ENCODE peak calls at places on chromosomes 7 and 10, in five cellular contexts. One of them, this sample, is unnamed.
A peak's percentile ranks its signal among the peaks of the same experiment; 100 is the strongest.

GRCh38 chr10:96610817-96611216 is 24.0 kb upstream of the TM9SF3 start:
- DNase-seq in psoas muscle: no peak
- DNase-seq in HepG2: no peak
- DNase-seq in GM23248: no peak
- DNase-seq in left ventricle myocardium inferior: no peak
- DNase-seq in this sample: no peak

GRCh38 chr10:1939016-1939415 is 201.7 kb upstream of the ADARB2 start:
- DNase-seq in psoas muscle: no peak
- DNase-seq in HepG2: no peak
- DNase-seq in GM23248: no peak
- DNase-seq in left ventricle myocardium inferior: no peak
- DNase-seq in this sample: no peak

GRCh38 chr7:11648980-11649379 is 183.0 kb downstream of the THSD7A start:
- DNase-seq in psoas muscle: no peak
- DNase-seq in HepG2: no peak
- DNase-seq in GM23248: no peak
- DNase-seq in left ventricle myocardium inferior: no peak
- DNase-seq in this sample: no peak

GRCh38 chr10:102065561-102066420 is 642 bp downstream of the HPS6 start:
- DNase-seq in psoas muscle: peak; percentile 70
- DNase-seq in HepG2: no peak
- DNase-seq in GM23248: peak; percentile 63
- DNase-seq in left ventricle myocardium inferior: peak; percentile 25
- DNase-seq in this sample: no peak

GRCh38 chr7:8277394-8277982 is 15.5 kb upstream of the ICA1 start:
- DNase-seq in psoas muscle: no peak
- DNase-seq in HepG2: peak; percentile 29
- DNase-seq in GM23248: no peak
- DNase-seq in left ventricle myocardium inferior: no peak
- DNase-seq in this sample: peak; percentile 39

GRCh38 chr7:30244340-30244739 is 40.1 kb upstream of the ZNRF2 start:
- DNase-seq in psoas muscle: no peak
- DNase-seq in HepG2: no peak
- DNase-seq in GM23248: no peak
- DNase-seq in left ventricle myocardium inferior: no peak
- DNase-seq in this sample: no peak

GRCh38 chr10:90289037-90289436 is 568.8 kb downstream of the HTR7 start:
- DNase-seq in psoas muscle: no peak
- DNase-seq in HepG2: no peak
- DNase-seq in GM23248: no peak
- DNase-seq in left ventricle myocardium inferior: no peak
- DNase-seq in this sample: no peak

GRCh38 chr10:131350245-131350644 is 38.7 kb upstream of the TCERG1L start:
- DNase-seq in psoas muscle: no peak
- DNase-seq in HepG2: no peak
- DNase-seq in GM23248: no peak
- DNase-seq in left ventricle myocardium inferior: no peak
- DNase-seq in this sample: no peak

GRCh38 chr7:90483236-90483635 is 13.8 kb downstream of the PTTG1IP2 start:
- DNase-seq in psoas muscle: no peak
- DNase-seq in HepG2: no peak
- DNase-seq in GM23248: peak; percentile 43
- DNase-seq in left ventricle myocardium inferior: no peak
- DNase-seq in this sample: no peak

GRCh38 chr10:118741994-118742393 is 12.8 kb downstream of the CACUL1 start:
- DNase-seq in psoas muscle: no peak
- DNase-seq in HepG2: no peak
- DNase-seq in GM23248: no peak
- DNase-seq in left ventricle myocardium inferior: no peak
- DNase-seq in this sample: no peak
- H3K4me1 ChIP-seq in psoas muscle: peaks cover 66% of the 10 kb centered on the region
- H3K4me1 ChIP-seq in HepG2: peaks cover 42% of the 10 kb centered on the region
- H3K4me1 ChIP-seq in GM23248: peaks cover 49% of the 10 kb centered on the region
- H3K4me1 ChIP-seq in left ventricle myocardium inferior: peaks cover 74% of the 10 kb centered on the region
- H3K4me1 ChIP-seq in this sample: no peaks in the 10 kb centered on the region

DNA sequence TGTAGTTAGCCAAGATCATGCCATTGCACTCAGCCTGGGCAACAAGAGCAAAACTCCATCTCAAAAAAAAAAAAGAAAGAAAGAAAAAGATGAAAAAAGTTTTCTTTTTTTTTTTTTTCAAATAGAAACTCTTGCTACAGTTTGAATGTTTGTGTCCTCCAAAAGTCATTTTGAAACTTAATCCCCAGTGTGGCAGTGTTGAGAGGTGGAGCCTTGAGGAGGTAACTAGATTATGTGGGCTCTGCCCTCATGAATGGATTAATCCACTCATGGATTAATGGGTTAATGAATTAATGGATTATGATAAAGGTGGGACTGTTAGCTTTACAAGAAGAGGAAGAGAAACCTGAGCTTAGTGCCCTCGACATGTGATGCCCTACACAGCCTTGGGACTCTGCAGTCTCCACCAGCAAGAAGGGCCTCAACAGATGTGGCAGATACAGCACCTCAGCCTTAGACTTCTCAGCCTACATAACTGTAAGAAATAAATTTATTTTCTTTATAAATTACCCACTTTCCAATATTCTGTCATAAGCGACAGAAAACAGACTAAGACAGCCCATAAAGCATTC is 25.1 kb downstream of the CPEB3 start:
- DNase-seq in psoas muscle: no peak
- DNase-seq in HepG2: no peak
- DNase-seq in GM23248: no peak
- DNase-seq in left ventricle myocardium inferior: no peak
- DNase-seq in this sample: no peak
- H3K27ac ChIP-seq in psoas muscle: no peak overlapping the region
- H3K27ac ChIP-seq in HepG2: no peak overlapping the region
- H3K27ac ChIP-seq in GM23248: no peak overlapping the region
- H3K27ac ChIP-seq in left ventricle myocardium inferior: no peak overlapping the region
- H3K27ac ChIP-seq in this sample: no peak overlapping the region

GRCh38 chr10:100544950-100545349 is 9.2 kb downstream of the HIF1AN start:
- DNase-seq in psoas muscle: no peak
- DNase-seq in HepG2: no peak
- DNase-seq in GM23248: no peak
- DNase-seq in left ventricle myocardium inferior: no peak
- DNase-seq in this sample: peak; percentile 76
- H3K36me3 ChIP-seq in psoas muscle: peaks cover 15% of the 10 kb centered on the region
- H3K36me3 ChIP-seq in HepG2: peaks cover 85% of the 10 kb centered on the region
- H3K36me3 ChIP-seq in GM23248: peaks cover 37% of the 10 kb centered on the region
- H3K36me3 ChIP-seq in left ventricle myocardium inferior: peaks cover 98% of the 10 kb centered on the region
- H3K36me3 ChIP-seq in this sample: peaks cover 67% of the 10 kb centered on the region

DNA sequence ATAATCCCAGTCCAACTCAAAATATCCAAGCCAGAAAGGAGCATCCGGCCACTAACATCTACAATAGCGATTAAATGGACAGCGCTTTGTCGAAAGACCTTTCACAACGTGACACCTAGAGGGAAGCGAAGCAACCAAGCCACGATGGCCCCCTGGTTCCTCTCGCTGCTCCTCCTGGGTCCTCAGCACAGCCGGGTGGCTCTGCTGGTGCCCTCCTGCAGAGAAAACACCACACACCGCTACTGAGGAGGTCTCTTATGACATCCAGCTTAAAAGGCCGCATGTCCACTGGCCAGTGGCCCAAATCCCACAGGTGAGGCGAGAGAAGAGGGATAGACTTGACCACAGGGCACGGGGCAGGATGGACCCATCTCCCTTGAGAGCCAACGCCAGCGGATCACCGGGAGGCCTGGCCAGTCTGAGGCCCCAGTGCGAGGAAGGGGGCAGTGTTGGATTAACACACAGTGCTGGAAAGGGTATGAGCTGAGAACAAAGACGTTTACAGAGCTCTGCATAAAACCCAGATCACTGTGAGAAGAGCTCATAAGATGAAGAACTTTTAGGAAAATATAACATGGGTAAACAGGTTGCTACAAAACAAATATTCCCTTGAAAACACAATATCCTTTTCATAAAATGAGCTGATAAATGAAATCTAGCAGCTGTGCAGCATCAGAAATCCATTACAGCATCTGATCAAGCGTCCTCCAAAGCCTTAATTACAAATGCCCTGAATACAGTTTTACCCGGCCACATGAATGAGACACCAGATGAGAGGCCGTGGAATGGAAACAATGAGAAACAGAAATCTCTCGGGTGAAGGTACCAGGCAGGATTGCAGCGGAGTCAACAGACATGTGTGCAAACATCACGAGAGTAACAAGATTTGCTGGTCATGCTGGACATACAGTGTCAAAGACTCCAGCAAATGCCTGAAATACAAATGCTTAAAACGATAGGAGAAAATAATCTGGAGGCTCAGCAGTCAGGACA is 236.7 kb downstream of the DIP2C start:
- DNase-seq in psoas muscle: no peak
- DNase-seq in HepG2: no peak
- DNase-seq in GM23248: peak; percentile 33
- DNase-seq in left ventricle myocardium inferior: no peak
- DNase-seq in this sample: no peak
- H3K4me1 ChIP-seq in psoas muscle: peaks cover 15% of the 10 kb centered on the region
- H3K4me1 ChIP-seq in HepG2: no peaks in the 10 kb centered on the region
- H3K4me1 ChIP-seq in GM23248: peaks cover 11% of the 10 kb centered on the region
- H3K4me1 ChIP-seq in left ventricle myocardium inferior: peaks cover 47% of the 10 kb centered on the region
- H3K4me1 ChIP-seq in this sample: no peaks in the 10 kb centered on the region

GRCh38 chr10:76577455-76577854 is 1060.2 kb downstream of the KCNMA1 start:
- DNase-seq in psoas muscle: no peak
- DNase-seq in HepG2: no peak
- DNase-seq in GM23248: no peak
- DNase-seq in left ventricle myocardium inferior: no peak
- DNase-seq in this sample: no peak
- H3K27ac ChIP-seq in psoas muscle: no peak overlapping the region
- H3K27ac ChIP-seq in HepG2: no peak overlapping the region
- H3K27ac ChIP-seq in GM23248: no peak overlapping the region
- H3K27ac ChIP-seq in left ventricle myocardium inferior: no peak overlapping the region
- H3K27ac ChIP-seq in this sample: no peak overlapping the region

GRCh38 chr10:28560617-28561016 is 27.7 kb downstream of the WAC start:
- DNase-seq in psoas muscle: no peak
- DNase-seq in HepG2: no peak
- DNase-seq in GM23248: no peak
- DNase-seq in left ventricle myocardium inferior: no peak
- DNase-seq in this sample: no peak
- H3K36me3 ChIP-seq in psoas muscle: no peaks in the 10 kb centered on the region
- H3K36me3 ChIP-seq in HepG2: peaks cover 63% of the 10 kb centered on the region
- H3K36me3 ChIP-seq in GM23248: peaks cover 26% of the 10 kb centered on the region
- H3K36me3 ChIP-seq in left ventricle myocardium inferior: peaks cover 11% of the 10 kb centered on the region
- H3K36me3 ChIP-seq in this sample: peaks cover 94% of the 10 kb centered on the region

This sample was measured in SJCRH30.